ENCODE peak calls at places on chromosome 17, in four cellular contexts. Z, L, T and N are unnamed samples.

GRCh38 chr17:81518785-81519283 is 6.2 kb upstream of the ACTG1 start:
- DNase-seq in Z (no peak), L (peak), T (no peak), N (no peak)

GRCh38 chr17:73474370-73474988 is 162.7 kb upstream of the CDC42EP4 start:
- DNase-seq in Z (peak), L (peak), T (no peak), N (peak)

GRCh38 chr17:68378202-68379149 is 78.8 kb downstream of the WIPI1 start:
- DNase-seq in Z (peak), L (peak), T (peak), N (peak)

GRCh38 chr17:16285646-16286008 is 67.6 kb downstream of the CENPV start:
- DNase-seq in Z (no peak), L (no peak), T (no peak), N (no peak)

GRCh38 chr17:68749742-68750562 is 148.8 kb upstream of the FAM20A start:
- DNase-seq in Z (peak), L (no peak), T (no peak), N (no peak)

GRCh38 chr17:66210208-66210574 is 18.3 kb upstream of the CEP112 start:
- DNase-seq in Z (no peak), L (no peak), T (no peak), N (no peak)

GRCh38 chr17:16482253-16482652 is 9.7 kb downstream of the LRRC75A start:
- DNase-seq in Z (no peak), L (no peak), T (no peak), N (no peak)

GRCh38 chr17:34171245-34171818 is 83.8 kb upstream of the CCL2 start:
- DNase-seq in Z (peak), L (peak), T (no peak), N (peak)

GRCh38 chr17:37239690-37240344 is 136.0 kb upstream of the C17orf78 start:
- DNase-seq in Z (peak), L (no peak), T (no peak), N (no peak)

GRCh38 chr17:49093131-49093530 is 39.4 kb upstream of the B4GALNT2 start:
- DNase-seq in Z (no peak), L (peak), T (no peak), N (no peak)

GRCh38 chr17:41307647-41308046 is 1.5 kb downstream of the KRTAP16-1 start:
- DNase-seq in Z (no peak), L (no peak), T (no peak), N (no peak)

GRCh38 chr17:5555254-5555653 is 29.1 kb downstream of the NLRP1 start:
- DNase-seq in Z (no peak), L (no peak), T (no peak), N (no peak)

GRCh38 chr17:45101883-45102811 is 30.2 kb downstream of the PLCD3 start:
- DNase-seq in Z (peak), L (no peak), T (no peak), N (no peak)

GRCh38 chr17:39735882-39736281 is 1.9 kb upstream of the GRB7 start:
- DNase-seq in Z (no peak), L (no peak), T (no peak), N (no peak)

GRCh38 chr17:58327363-58328194 is 1.0 kb downstream of the TSPOAP1 start:
- DNase-seq in Z (no peak), L (no peak), T (no peak), N (no peak)

GRCh38 chr17:52606098-52606497 is 447.6 kb upstream of the CA10 start:
- DNase-seq in Z (no peak), L (no peak), T (no peak), N (no peak)

GRCh38 chr17:32596206-32596605 is 109.4 kb downstream of the CDK5R1 start:
- DNase-seq in Z (no peak), L (no peak), T (no peak), N (no peak)

GRCh38 chr17:57379237-57380054 is 123.1 kb downstream of the MSI2 start:
- DNase-seq in Z (no peak), L (no peak), T (peak), N (no peak)

GRCh38 chr17:65554568-65555223 is 6.8 kb downstream of the AXIN2 start:
- DNase-seq in Z (no peak), L (no peak), T (peak), N (no peak)

GRCh38 chr17:70713694-70714093 is 544.4 kb downstream of the KCNJ2 start:
- DNase-seq in Z (no peak), L (no peak), T (no peak), N (no peak)

GRCh38 chr17:42277342-42277712 is 1.1 kb upstream of the STAT5B start:
- DNase-seq in Z (no peak), L (no peak), T (no peak), N (no peak)

GRCh38 chr17:37512442-37513070 is 22.9 kb downstream of the DUSP14 start:
- DNase-seq in Z (no peak), L (no peak), T (no peak), N (no peak)

GRCh38 chr17:65057520-65058075 is 1.1 kb upstream of the GNA13 start:
- DNase-seq in Z (no peak), L (peak), T (peak), N (no peak)

GRCh38 chr17:29112780-29113295 is 67.4 kb downstream of the MYO18A start:
- DNase-seq in Z (no peak), L (peak), T (no peak), N (peak)

GRCh38 chr17:65064452-65065019 is 8.0 kb upstream of the GNA13 start:
- DNase-seq in Z (peak), L (no peak), T (no peak), N (no peak)

GRCh38 chr17:50257574-50258224 is 16.6 kb upstream of the TMEM92 start:
- DNase-seq in Z (no peak), L (no peak), T (no peak), N (no peak)

GRCh38 chr17:41885733-41886132 is 20.5 kb upstream of the KLHL11 start:
- DNase-seq in Z (no peak), L (no peak), T (no peak), N (no peak)

GRCh38 chr17:76811028-76811427 is 57.2 kb upstream of the MGAT5B start:
- DNase-seq in Z (no peak), L (no peak), T (no peak), N (no peak)

GRCh38 chr17:1005361-1005946 is 8.5 kb downstream of the TIMM22 start:
- DNase-seq in Z (no peak), L (peak), T (peak), N (no peak)

GRCh38 chr17:8963665-8964258 is 1.7 kb downstream of the PIK3R5 start:
- DNase-seq in Z (no peak), L (no peak), T (no peak), N (no peak)

GRCh38 chr17:55442953-55443683 is 21.5 kb upstream of the MMD start:
- DNase-seq in Z (peak), L (no peak), T (no peak), N (no peak)

GRCh38 chr17:40833882-40834281 is 11.5 kb upstream of the KRT10 start:
- DNase-seq in Z (no peak), L (no peak), T (no peak), N (no peak)

GRCh38 chr17:22435231-22435974 is 743.1 kb downstream of the KCNJ18 start:
- DNase-seq in Z (no peak), L (no peak), T (no peak), N (no peak)

GRCh38 chr17:76558210-76559095 is 18.6 kb downstream of the PRCD start:
- DNase-seq in Z (no peak), L (no peak), T (no peak), N (no peak)

GRCh38 chr17:44345497-44346026 is 460 bp downstream of the GRN start:
- DNase-seq in Z (peak), L (peak), T (peak), N (no peak)

DNA sequence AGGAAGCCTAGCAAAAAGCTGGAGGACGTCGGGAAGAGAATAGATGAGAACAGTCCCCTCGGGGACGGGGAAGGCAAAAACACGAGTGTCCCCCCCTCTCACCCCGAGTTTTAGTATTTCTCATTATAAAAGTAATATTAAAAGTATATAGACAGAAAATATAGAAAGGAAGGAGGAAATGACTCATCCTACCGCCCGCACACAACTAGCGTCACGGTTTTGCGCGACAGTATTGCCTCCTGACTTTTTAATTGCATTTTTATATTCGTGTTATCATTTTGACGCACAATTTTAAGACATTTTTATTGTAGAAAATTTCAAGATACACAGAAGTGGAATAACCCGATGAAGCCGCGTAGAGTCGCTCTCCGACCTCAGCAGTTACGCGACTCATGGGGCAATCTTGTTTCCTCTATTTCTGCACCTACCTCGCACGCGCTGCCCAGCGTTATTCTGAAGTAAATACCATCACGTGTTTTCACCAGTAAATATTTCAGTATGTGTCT is 652 bp upstream of the SLC25A19 start:
- DNase-seq in Z (no peak), L (peak), T (no peak), N (peak)
- TF ChIP-seq EP300 in Z (no peak), L (no peak), T (no peak), N (no peak)

DNA sequence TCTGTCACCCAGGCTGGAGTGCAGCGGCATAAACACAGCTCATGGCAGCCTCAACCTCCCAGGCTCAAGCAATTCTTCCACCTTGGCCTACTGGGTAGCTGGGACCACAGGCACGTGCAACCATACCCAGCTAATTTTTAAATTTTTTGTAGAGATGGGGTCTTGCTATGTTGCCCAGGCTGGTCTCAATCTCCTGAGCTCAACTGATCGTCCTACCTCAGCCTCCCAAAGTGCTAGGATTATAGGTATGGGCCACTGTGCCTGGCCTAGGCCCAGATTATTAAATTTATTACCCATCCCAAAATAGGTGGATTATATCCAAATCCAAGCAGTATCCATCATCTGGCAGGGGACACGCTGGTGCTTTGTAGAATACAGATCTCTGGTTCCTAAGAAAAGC is 53.8 kb downstream of the METTL16 start:
- DNase-seq in Z (no peak), L (no peak), T (no peak), N (no peak)
- H3K4me3 ChIP-seq in Z (no peak), L (no peak), T (no peak), N (no peak)

DNA sequence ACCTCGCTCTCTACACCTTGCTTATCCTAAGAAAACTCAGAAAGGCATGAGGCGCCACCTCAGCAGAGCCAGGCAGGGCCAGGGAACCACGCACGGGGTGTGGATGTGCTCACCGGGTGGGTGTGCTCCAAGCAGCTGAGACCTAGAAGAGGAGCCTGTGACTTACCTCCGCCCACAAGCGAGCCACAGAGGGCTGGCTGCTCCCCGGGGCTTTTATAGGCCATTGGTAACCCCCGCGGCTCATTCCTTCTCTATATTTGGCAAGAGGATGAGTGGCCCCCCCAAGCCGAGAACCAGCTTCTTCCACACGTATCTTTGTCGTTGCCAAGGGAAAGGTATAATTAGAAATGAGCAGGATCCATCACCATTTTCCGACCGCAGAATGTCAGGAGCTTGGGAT is at the start of gene MYH3:
- DNase-seq in Z (no peak), L (no peak), T (no peak), N (no peak)
- TF ChIP-seq EP300 in Z (no peak), L (no peak), T (no peak), N (no peak)

GRCh38 chr17:7042507-7043194 is 1.2 kb downstream of the SLC16A11 start:
- DNase-seq in Z (no peak), L (no peak), T (no peak), N (no peak)
- H3K4me3 ChIP-seq in Z (no peak), L (peak), T (peak), N (peak)

GRCh38 chr17:17839792-17840707 is 3.3 kb upstream of the SREBF1 start:
- DNase-seq in Z (peak), L (peak), T (peak), N (peak)
- TF ChIP-seq EP300 in Z (peak), L (no peak), T (no peak), N (peak)

DNA sequence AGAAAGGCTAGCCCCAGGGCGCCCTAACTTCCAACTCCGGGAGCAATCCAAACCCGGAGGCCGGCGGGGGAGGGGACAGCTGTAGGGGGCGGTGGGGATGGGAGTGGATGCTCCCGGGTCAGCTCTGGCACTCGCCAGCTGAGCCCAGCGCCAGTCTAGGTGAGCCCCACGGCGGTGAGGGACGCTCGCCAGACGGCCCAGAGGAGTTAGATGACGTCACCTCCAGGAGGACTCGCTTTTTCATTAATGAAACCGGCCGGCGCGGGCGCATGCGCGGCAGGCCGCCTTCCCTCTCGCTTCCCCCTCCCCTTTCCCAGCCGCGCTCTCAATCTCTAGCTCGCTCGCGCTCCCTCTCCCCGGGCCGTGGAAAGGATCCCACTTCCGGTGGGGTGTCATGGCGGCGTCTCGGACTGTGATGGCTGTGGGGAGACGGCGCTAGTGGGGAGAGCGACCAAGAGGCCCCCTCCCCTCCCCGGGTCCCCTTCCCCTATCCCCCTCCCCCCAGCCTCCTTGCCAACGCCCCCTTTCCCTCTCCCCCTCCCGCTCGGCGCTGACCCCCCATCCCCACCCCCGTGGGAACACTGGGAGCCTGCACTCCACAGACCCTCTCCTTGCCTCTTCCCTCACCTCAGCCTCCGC is at the start of gene NF1:
- DNase-seq in Z (peak), L (peak), T (peak), N (peak)
- H3K4me3 ChIP-seq in Z (peak), L (peak), T (peak), N (peak)

DNA sequence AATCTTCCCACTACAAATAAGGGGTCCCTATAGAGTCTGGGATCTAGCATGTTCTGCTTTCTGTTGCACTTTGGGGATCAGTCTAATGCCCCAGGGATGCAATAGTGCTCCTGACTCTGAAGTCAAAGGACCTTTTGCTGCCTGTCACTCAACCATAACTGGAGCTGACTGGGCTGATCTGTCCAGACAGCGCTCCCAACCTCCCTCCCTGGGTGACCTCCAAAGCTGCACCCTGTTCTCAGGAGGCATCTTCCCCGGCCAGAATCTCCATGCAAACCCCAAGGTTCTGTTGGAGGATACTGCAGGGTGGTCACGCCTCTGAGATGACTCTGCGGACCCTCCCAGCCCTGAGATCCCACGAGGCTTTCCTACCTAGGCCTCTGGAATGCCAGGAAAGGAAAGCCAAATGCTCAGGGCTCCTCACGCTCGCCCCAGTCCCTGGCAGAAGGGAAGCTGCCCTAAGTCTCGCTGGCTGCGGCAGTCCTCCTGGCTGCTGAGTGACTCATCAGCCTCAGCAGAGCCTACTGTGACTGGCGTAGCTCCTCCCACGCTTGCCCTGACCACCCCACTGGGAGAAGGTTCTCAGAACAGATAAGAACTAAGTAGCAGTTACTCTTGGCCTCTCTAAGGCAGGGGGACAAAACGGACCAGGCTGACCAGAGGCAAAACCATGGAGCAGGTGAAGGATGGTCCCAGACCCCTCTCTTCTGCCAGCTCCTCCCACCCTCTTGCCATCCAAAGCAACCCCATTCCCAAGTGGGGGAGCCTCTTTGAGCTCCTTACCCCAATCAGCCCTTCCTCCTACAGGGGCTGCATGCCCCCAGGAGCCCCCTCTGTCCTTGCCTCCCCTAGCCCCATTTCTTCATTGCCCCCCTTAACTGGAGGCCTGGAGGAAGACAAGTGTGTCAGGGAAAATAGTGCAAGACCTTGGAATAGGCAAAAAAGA is 124.1 kb upstream of the TNRC6C start:
- DNase-seq in Z (peak), L (peak), T (no peak), N (no peak)
- TF ChIP-seq EP300 in Z (no peak), L (no peak), T (no peak), N (no peak)